ENCODE peak calls at places on chromosomes 12 and 14, in nine cellular contexts. C is WERI-Rb-1, S is BE2C, F is pancreas, Y is coronary artery, K is HFFc6, U is breast epithelium, H is WTC11, M is right lobe of liver. I is an unnamed sample.

GRCh38 chr14:105217764-105218163 is 30.6 kb upstream of the BTBD6 start:
- DNase-seq in C (no peak), S (no peak), F (no peak), Y (no peak), K (no peak), U (no peak), H (no peak), M (no peak), I (no peak)

GRCh38 chr12:52838871-52839446 is 4.8 kb upstream of the KRT79 start:
- DNase-seq in C (no peak), S (no peak), F (no peak), Y (no peak), K (no peak), U (no peak), H (no peak), M (no peak), I (no peak)

GRCh38 chr12:115183752-115184151 is 499.8 kb upstream of the TBX3 start:
- DNase-seq in C (no peak), S (no peak), F (no peak), Y (no peak), K (no peak), U (no peak), H (no peak), M (no peak), I (no peak)

GRCh38 chr12:115010324-115010995 is 326.5 kb upstream of the TBX3 start:
- DNase-seq in C (no peak), S (no peak), F (no peak), Y (no peak), K (no peak), U (no peak), H (no peak), M (peak), I (no peak)

GRCh38 chr14:44945264-44945663 is 16.5 kb downstream of the KLHL28 start:
- DNase-seq in C (no peak), S (no peak), F (no peak), Y (no peak), K (peak), U (no peak), H (no peak), M (no peak), I (no peak)

GRCh38 chr12:57521475-57522018 is 1.1 kb upstream of the MBD6 start:
- DNase-seq in C (peak), S (peak), F (peak), Y (peak), K (no peak), U (peak), H (peak), M (peak), I (peak)

GRCh38 chr12:123131879-123132402 is 18.9 kb downstream of the PITPNM2 start:
- DNase-seq in C (no peak), S (no peak), F (peak), Y (no peak), K (no peak), U (peak), H (no peak), M (no peak), I (no peak)

GRCh38 chr14:71748196-71748595 is 184.0 kb upstream of the RGS6 start:
- DNase-seq in C (no peak), S (no peak), F (no peak), Y (peak), K (no peak), U (no peak), H (no peak), M (no peak), I (no peak)

GRCh38 chr14:61671086-61671485 is 24.2 kb upstream of the HIF1A start:
- DNase-seq in C (no peak), S (no peak), F (no peak), Y (no peak), K (no peak), U (no peak), H (no peak), M (no peak), I (no peak)

GRCh38 chr12:1927751-1928351 is 9.4 kb upstream of the CACNA2D4 start:
- DNase-seq in C (no peak), S (peak), F (peak), Y (no peak), K (no peak), U (no peak), H (no peak), M (peak), I (no peak)

GRCh38 chr12:121630791-121631190 is 4.5 kb downstream of the ORAI1 start:
- DNase-seq in C (no peak), S (no peak), F (no peak), Y (no peak), K (no peak), U (no peak), H (no peak), M (no peak), I (no peak)

GRCh38 chr12:121628037-121628436 is 1.7 kb downstream of the ORAI1 start:
- DNase-seq in C (peak), S (no peak), F (peak), Y (no peak), K (no peak), U (no peak), H (no peak), M (no peak), I (peak)

GRCh38 chr12:121626853-121627623 is 708 bp downstream of the ORAI1 start:
- DNase-seq in C (peak), S (peak), F (peak), Y (peak), K (peak), U (peak), H (peak), M (peak), I (peak)

GRCh38 chr12:121628536-121628935 is 2.2 kb downstream of the ORAI1 start:
- DNase-seq in C (no peak), S (no peak), F (no peak), Y (no peak), K (no peak), U (no peak), H (no peak), M (no peak), I (no peak)

DNA sequence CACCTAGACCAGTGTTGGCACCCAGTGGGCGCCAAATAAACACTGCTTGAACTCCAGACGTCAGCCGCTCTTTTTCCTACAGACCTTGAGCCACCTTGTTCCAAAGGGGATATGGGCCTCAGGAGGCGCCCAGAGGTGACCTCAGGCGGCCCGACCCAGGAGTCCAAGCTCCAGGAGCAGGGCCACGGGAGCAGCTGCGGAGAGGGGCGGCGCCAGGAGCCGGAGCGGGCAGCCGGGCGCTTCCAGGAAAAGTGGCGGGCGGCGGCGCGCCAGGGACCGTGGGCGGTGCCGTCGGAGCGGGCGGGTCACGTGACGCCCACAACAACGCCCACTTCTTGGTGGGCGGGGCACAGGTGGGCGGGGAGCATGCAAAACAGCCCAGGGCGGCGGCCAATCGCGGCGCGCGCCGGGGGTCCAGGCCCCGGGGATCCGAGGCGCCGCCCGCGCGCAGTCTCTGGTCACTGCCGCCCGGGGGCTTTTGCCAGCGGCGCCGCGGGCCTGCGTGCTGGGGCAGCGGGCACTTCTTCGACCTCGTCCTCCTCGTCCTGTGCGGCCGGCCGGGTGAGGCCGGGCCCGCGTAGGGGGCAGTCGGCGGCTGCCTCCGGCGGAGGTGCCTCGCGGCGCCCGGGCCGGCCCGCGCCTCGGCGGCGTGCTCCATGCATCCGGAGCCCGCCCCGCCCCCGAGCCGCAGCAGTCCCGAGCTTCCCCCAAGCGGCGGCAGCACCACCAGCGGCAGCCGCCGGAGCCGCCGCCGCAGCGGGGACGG is at the start of gene ORAI1:
- DNase-seq in C (peak), S (peak), F (peak), Y (peak), K (peak), U (peak), H (peak), M (peak), I (peak)
- TF ChIP-seq CTCF in C (no peak), S (no peak), F (no peak), Y (no peak), K (no peak), U (no peak), H (no peak), M (no peak), I (no peak)

GRCh38 chr12:28059678-28060077 is 87.1 kb upstream of the PTHLH start:
- DNase-seq in C (no peak), S (no peak), F (no peak), Y (no peak), K (no peak), U (no peak), H (no peak), M (no peak), I (no peak)

GRCh38 chr12:28059220-28059619 is 86.7 kb upstream of the PTHLH start:
- DNase-seq in C (no peak), S (no peak), F (no peak), Y (no peak), K (no peak), U (no peak), H (no peak), M (no peak), I (no peak)

GRCh38 chr12:28054583-28054982 is 82.0 kb upstream of the PTHLH start:
- DNase-seq in C (no peak), S (no peak), F (no peak), Y (no peak), K (no peak), U (no peak), H (no peak), M (no peak), I (no peak)

GRCh38 chr12:28060901-28061300 is 88.4 kb upstream of the PTHLH start:
- DNase-seq in C (no peak), S (no peak), F (no peak), Y (no peak), K (no peak), U (no peak), H (no peak), M (no peak), I (no peak)

GRCh38 chr12:28057856-28058615 is 85.5 kb upstream of the PTHLH start:
- DNase-seq in C (no peak), S (no peak), F (no peak), Y (no peak), K (peak), U (no peak), H (no peak), M (no peak), I (peak)
- TF ChIP-seq CTCF in C (no peak), S (no peak), F (no peak), Y (no peak), K (no peak), U (no peak), H (no peak), M (no peak), I (no peak)

GRCh38 chr14:77108753-77109152 is 10.7 kb downstream of the CIPC start:
- DNase-seq in C (no peak), S (no peak), F (no peak), Y (no peak), K (no peak), U (no peak), H (no peak), M (no peak), I (no peak)
- TF ChIP-seq CTCF in C (no peak), S (no peak), F (no peak), Y (no peak), K (peak), U (no peak), H (no peak), M (no peak), I (no peak)

DNA sequence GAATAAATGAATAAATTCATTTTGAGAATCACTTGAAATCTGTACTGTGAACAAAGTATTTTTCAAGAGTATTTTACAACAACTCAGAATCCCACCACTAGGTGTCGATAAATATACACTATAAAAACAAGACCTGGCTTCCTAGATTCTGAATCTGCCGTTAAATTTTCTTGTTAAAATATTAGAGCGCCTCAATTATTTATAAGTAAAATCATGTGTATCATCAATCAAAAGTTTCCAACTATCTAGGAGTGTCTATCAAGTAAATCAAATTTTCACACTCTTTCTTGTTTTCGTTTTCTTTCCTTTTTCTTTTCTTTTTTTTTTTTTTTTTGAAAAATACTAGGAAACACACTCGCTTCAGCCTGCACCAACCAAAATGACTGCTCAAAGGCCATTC is 179.2 kb upstream of the DCN start:
- DNase-seq in C (no peak), S (no peak), F (no peak), Y (no peak), K (peak), U (no peak), H (no peak), M (no peak), I (no peak)
- TF ChIP-seq CTCF in C (peak), S (peak), F (peak), Y (peak), K (peak), U (peak), H (peak), M (peak), I (peak)